ENCODE peak calls at places on chromosomes 5 and 9, in nine cellular contexts. L is right atrium auricular region; U is pancreas; E is thoracic aorta; K is CD4-positive, alpha-beta T cell; V is K562; B is CD4-positive, alpha-beta memory T cell; S is SJSA1; Z is upper lobe of right lung. G is an unnamed sample.

GRCh38 chr9:126707083-126707482 is 93.4 kb downstream of the LMX1B start:
- DNase-seq in S (peak), E (no peak), V (no peak), K (no peak), U (no peak), B (no peak), Z (no peak), L (peak), G (no peak)

GRCh38 chr5:148725675-148726074 is 71.3 kb upstream of the HTR4 start:
- DNase-seq in S (no peak), L (no peak), U (no peak), E (no peak), B (no peak), V (no peak), Z (no peak), K (no peak), G (no peak)

GRCh38 chr5:79140553-79140952 is 28.9 kb downstream of the BHMT start:
- DNase-seq in L (no peak), U (no peak), B (no peak), K (no peak), E (no peak), S (no peak), V (no peak), Z (no peak), G (no peak)

GRCh38 chr5:141430332-141431113 is at the start of gene PCDHGA12:
- DNase-seq in B (no peak), K (no peak), E (no peak), S (no peak), V (peak), L (peak), U (no peak), Z (no peak), G (no peak)

GRCh38 chr5:143796753-143797152 is 15.2 kb upstream of the HMHB1 start:
- DNase-seq in E (no peak), K (no peak), B (no peak), L (no peak), U (no peak), S (no peak), V (no peak), Z (no peak), G (no peak)

GRCh38 chr9:130936285-130937117 is 2.5 kb downstream of the FIBCD1 start:
- DNase-seq in Z (no peak), K (no peak), L (no peak), U (no peak), S (no peak), V (peak), B (no peak), E (no peak), G (no peak)

GRCh38 chr9:132804576-132805295 is 73.3 kb downstream of the AK8 start:
- DNase-seq in K (no peak), U (no peak), S (no peak), E (no peak), V (no peak), B (no peak), L (peak), Z (no peak), G (no peak)

GRCh38 chr9:109035684-109036423 is 22.6 kb upstream of the CTNNAL1 start:
- DNase-seq in B (no peak), V (no peak), E (no peak), K (no peak), S (peak), L (peak), U (peak), Z (no peak), G (no peak)

GRCh38 chr5:6058055-6058715 is 320.2 kb downstream of the MED10 start:
- DNase-seq in U (no peak), S (no peak), K (no peak), Z (no peak), L (no peak), V (no peak), B (no peak), E (no peak), G (no peak)

GRCh38 chr5:102921341-102922047 is 166.4 kb downstream of the PAM start:
- DNase-seq in L (no peak), Z (no peak), V (no peak), K (no peak), E (no peak), U (no peak), S (no peak), B (no peak), G (no peak)

GRCh38 chr9:73643379-73644013 is 491.8 kb downstream of the ANXA1 start:
- DNase-seq in L (no peak), S (no peak), K (no peak), E (no peak), B (no peak), Z (no peak), U (no peak), V (no peak), G (no peak)
- H3K27ac ChIP-seq in L (no peak), S (no peak), K (no peak), E (no peak), B (no peak), Z (no peak), U (no peak), V (no peak), G (no peak)

GRCh38 chr9:95097279-95097678 is 220.2 kb downstream of the FANCC start:
- DNase-seq in S (no peak), Z (no peak), U (no peak), B (no peak), L (no peak), V (no peak), E (no peak), K (no peak), G (no peak)
- H3K27ac ChIP-seq in S (no peak), Z (no peak), U (no peak), B (no peak), L (no peak), V (no peak), E (no peak), K (no peak), G (no peak)

GRCh38 chr5:38532165-38532669 is 24.2 kb downstream of the LIFR start:
- DNase-seq in K (no peak), S (no peak), Z (no peak), B (no peak), L (no peak), E (no peak), U (no peak), V (no peak), G (no peak)

GRCh38 chr5:38533286-38534121 is 22.9 kb downstream of the LIFR start:
- DNase-seq in L (no peak), V (no peak), Z (no peak), S (no peak), E (no peak), U (no peak), B (no peak), K (no peak), G (no peak)

GRCh38 chr5:38535845-38536244 is 20.6 kb downstream of the LIFR start:
- DNase-seq in L (no peak), U (no peak), V (no peak), B (no peak), E (no peak), K (no peak), S (no peak), Z (no peak), G (no peak)

GRCh38 chr5:38535281-38535750 is 21.1 kb downstream of the LIFR start:
- DNase-seq in E (no peak), K (no peak), Z (no peak), S (no peak), V (no peak), B (no peak), U (no peak), L (no peak), G (no peak)

GRCh38 chr5:38534122-38534408 is 22.4 kb downstream of the LIFR start:
- DNase-seq in S (no peak), K (no peak), Z (no peak), V (no peak), U (no peak), E (no peak), L (no peak), B (no peak), G (no peak)
- H3K27ac ChIP-seq in S (no peak), K (no peak), Z (no peak), V (no peak), U (no peak), E (no peak), L (no peak), B (no peak), G (peak)

GRCh38 chr5:67221487-67222242 is 25.1 kb upstream of the CD180 start:
- DNase-seq in B (peak), K (no peak), L (no peak), E (no peak), S (no peak), V (no peak), Z (no peak), U (no peak), G (no peak)
- H3K27ac ChIP-seq in B (peak), K (peak), L (no peak), E (no peak), S (no peak), V (no peak), Z (peak), U (no peak), G (no peak)

DNA sequence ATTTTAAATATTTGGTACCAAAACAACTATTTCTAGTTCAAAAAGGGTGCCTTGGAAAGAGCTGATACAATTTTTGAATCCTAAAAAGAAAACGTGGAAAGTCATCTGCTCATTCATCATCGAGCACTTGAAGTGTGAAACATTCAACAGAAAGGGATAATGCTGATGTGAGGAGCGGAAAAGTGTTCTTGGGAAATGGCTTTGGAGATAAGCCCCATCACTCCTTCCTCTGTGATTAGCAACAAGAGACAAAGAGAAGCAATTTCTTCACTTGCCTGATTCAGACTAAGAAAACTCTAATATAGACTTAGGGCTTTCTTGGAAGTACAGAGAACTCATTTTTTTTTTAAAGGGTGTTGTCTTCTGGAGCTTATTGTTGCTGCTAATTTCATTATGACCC is 74.9 kb downstream of the C9orf152 start:
- DNase-seq in B (no peak), K (no peak), E (no peak), Z (no peak), L (no peak), V (no peak), U (no peak), S (no peak), G (no peak)
- H3K27ac ChIP-seq in B (no peak), K (no peak), E (peak), Z (no peak), L (no peak), V (no peak), U (no peak), S (no peak), G (no peak)

GRCh38 chr5:77853353-77853907 is 77.3 kb upstream of the TBCA start:
- DNase-seq in B (no peak), E (no peak), S (no peak), Z (no peak), K (no peak), U (no peak), V (no peak), L (no peak), G (no peak)
- H3K27ac ChIP-seq in B (no peak), E (no peak), S (no peak), Z (no peak), K (no peak), U (no peak), V (no peak), L (no peak), G (no peak)

GRCh38 chr5:176532795-176533194 is 4.4 kb downstream of the RNF44 start:
- DNase-seq in U (no peak), K (no peak), B (no peak), E (no peak), V (no peak), S (no peak), L (no peak), Z (no peak), G (no peak)

GRCh38 chr5:176530983-176531901 is 6.0 kb downstream of the RNF44 start:
- DNase-seq in Z (no peak), L (no peak), S (peak), B (peak), V (no peak), E (no peak), U (no peak), K (no peak), G (no peak)

GRCh38 chr5:176533390-176533789 is 3.8 kb downstream of the RNF44 start:
- DNase-seq in Z (no peak), U (no peak), V (peak), E (no peak), B (no peak), L (no peak), S (no peak), K (no peak), G (no peak)

GRCh38 chr5:176530406-176530982 is 6.7 kb downstream of the RNF44 start:
- DNase-seq in V (no peak), K (no peak), Z (no peak), L (no peak), S (no peak), B (no peak), E (no peak), U (no peak), G (no peak)

GRCh38 chr5:176531902-176532493 is 5.2 kb downstream of the RNF44 start:
- DNase-seq in K (no peak), E (no peak), L (no peak), B (no peak), Z (no peak), S (no peak), V (no peak), U (no peak), G (no peak)
- H3K27ac ChIP-seq in K (peak), E (no peak), L (no peak), B (peak), Z (no peak), S (no peak), V (no peak), U (no peak), G (peak)

DNA sequence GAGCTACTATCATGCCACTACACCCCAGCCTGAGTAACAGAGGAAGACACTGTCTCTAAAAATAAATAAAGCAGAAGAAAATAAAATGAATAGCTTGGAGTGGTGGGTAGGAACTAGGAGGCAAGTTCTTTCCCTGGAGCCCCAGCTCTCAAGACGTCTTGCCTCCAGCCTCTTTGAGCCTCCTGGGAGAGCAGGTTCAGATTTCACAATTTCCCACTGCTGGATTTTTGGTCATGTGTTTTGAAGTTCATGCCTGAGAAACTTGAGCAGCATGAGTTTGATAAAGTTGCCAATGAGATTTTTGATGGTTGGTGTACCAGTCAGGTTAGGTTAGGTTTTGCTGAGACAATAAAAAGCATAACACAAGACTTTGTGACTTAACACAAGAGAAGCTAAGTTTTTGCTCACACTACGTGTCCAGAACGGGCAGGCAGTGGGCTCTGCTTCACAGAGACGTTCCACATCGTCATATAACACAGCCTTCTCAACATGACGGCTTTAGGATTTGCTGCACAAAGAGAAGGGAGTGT is 4.1 kb upstream of the CCDC69 start:
- DNase-seq in S (no peak), L (no peak), Z (no peak), B (no peak), U (no peak), K (no peak), E (no peak), V (no peak), G (no peak)
- H3K27ac ChIP-seq in S (no peak), L (no peak), Z (no peak), B (no peak), U (no peak), K (no peak), E (no peak), V (no peak), G (no peak)

GRCh38 chr5:179890751-179891682 is 16.7 kb downstream of the TBC1D9B start:
- DNase-seq in Z (no peak), L (no peak), U (no peak), B (no peak), V (no peak), E (no peak), S (no peak), K (no peak), G (no peak)
- H3K27ac ChIP-seq in Z (no peak), L (no peak), U (no peak), B (no peak), V (no peak), E (no peak), S (no peak), K (no peak), G (no peak)